ENCODE peak calls at places on chromosomes 1 and 21, in six cellular contexts. W, C, N, I, G and B are unnamed samples.
A peak's percentile ranks its signal among the peaks of the same experiment; 100 is the strongest.

GRCh38 chr1:116165572-116165971 is 54.4 kb downstream of the MAB21L3 start:
- DNase-seq in W (no peak), C (no peak), N (no peak), I (no peak), G (no peak), B (no peak)

GRCh38 chr1:186762653-186763052 is 66.1 kb upstream of the PLA2G4A start:
- DNase-seq in W (no peak), C (no peak), N (no peak), I (no peak), G (no peak), B (no peak)

GRCh38 chr1:199859525-199859924 is 168.0 kb upstream of the NR5A2 start:
- DNase-seq in W (peak; percentile 80), C (peak; percentile 55), N (peak; percentile 49), I (peak; percentile 7), G (no peak), B (no peak)

GRCh38 chr1:84504580-84505021 is 1.6 kb upstream of the SPATA1 start:
- DNase-seq in W (peak; percentile 83), C (peak; percentile 6), N (no peak), I (no peak), G (no peak), B (no peak)

GRCh38 chr1:151570819-151571218 is 30.7 kb downstream of the TUFT1 start:
- DNase-seq in W (no peak), C (no peak), N (no peak), I (no peak), G (no peak), B (no peak)

GRCh38 chr21:31342328-31342727 is 1.7 kb downstream of the TIAM1 start:
- DNase-seq in W (no peak), C (no peak), N (no peak), I (no peak), G (no peak), B (no peak)

GRCh38 chr1:156387899-156388813 is 19.1 kb downstream of the RHBG start:
- DNase-seq in W (no peak), C (no peak), N (no peak), I (no peak), G (no peak), B (no peak)

GRCh38 chr1:155309423-155310021 is 856 bp downstream of the FDPS start:
- DNase-seq in W (no peak), C (no peak), N (no peak), I (peak; percentile 29), G (peak; percentile 56), B (no peak)

GRCh38 chr1:110185181-110185580 is 24.9 kb upstream of the KCNC4 start:
- DNase-seq in W (no peak), C (no peak), N (no peak), I (peak; percentile 45), G (no peak), B (no peak)

GRCh38 chr1:47995306-47996050 is 1.7 kb downstream of the TRABD2B start:
- DNase-seq in W (no peak), C (no peak), N (no peak), I (no peak), G (no peak), B (no peak)

GRCh38 chr1:56409112-56409691 is 170.2 kb downstream of the PLPP3 start:
- DNase-seq in W (no peak), C (no peak), N (no peak), I (no peak), G (no peak), B (no peak)